ENCODE peak calls at places on chromosome 10, in ten cellular contexts. W, S, I, Z, O, J, B, F, R and E are unnamed samples.

GRCh38 chr10:73859441-73860049 is 14.8 kb downstream of the CAMK2G start:
- DNase-seq in Z (no peak), R (peak), S (no peak), B (no peak), O (peak), F (no peak), W (no peak), I (no peak), J (no peak), E (no peak)

GRCh38 chr10:59337254-59337653 is 25.1 kb downstream of the FAM13C start:
- DNase-seq in B (no peak), W (no peak), O (no peak), S (no peak), F (peak), Z (peak), I (no peak), J (no peak), R (no peak), E (no peak)

GRCh38 chr10:91891285-91892001 is 17.8 kb downstream of the FGFBP3 start:
- DNase-seq in F (peak), O (no peak), B (peak), R (no peak), S (no peak), I (no peak), Z (no peak), J (no peak), W (peak), E (no peak)

GRCh38 chr10:3946234-3947229 is 161.5 kb upstream of the KLF6 start:
- DNase-seq in F (no peak), Z (no peak), W (no peak), R (no peak), O (no peak), B (no peak), J (no peak), S (no peak), I (no peak), E (no peak)

GRCh38 chr10:97399843-97400545 is 1.1 kb downstream of the RRP12 start:
- DNase-seq in R (no peak), J (peak), B (peak), Z (no peak), F (peak), W (peak), O (peak), I (peak), S (no peak), E (peak)

GRCh38 chr10:117550042-117550441 is 7.5 kb downstream of the EMX2 start:
- DNase-seq in S (no peak), J (no peak), O (no peak), B (no peak), Z (no peak), W (no peak), R (no peak), F (no peak), I (no peak), E (no peak)

GRCh38 chr10:96984512-96985225 is 152.6 kb downstream of the LCOR start:
- DNase-seq in J (no peak), I (no peak), R (no peak), S (no peak), F (no peak), B (no peak), O (no peak), Z (no peak), W (no peak), E (no peak)

GRCh38 chr10:130749911-130750310 is 561.6 kb downstream of the TCERG1L start:
- DNase-seq in F (no peak), Z (no peak), R (no peak), I (no peak), S (no peak), W (no peak), O (peak), J (no peak), B (no peak), E (no peak)

GRCh38 chr10:72846225-72846624 is 47.3 kb upstream of the OIT3 start:
- DNase-seq in J (no peak), Z (no peak), S (no peak), F (peak), B (peak), R (no peak), I (no peak), O (no peak), W (peak), E (no peak)

GRCh38 chr10:124329941-124330340 is 88.8 kb downstream of the OAT start:
- DNase-seq in B (no peak), F (no peak), R (no peak), I (no peak), J (no peak), S (no peak), O (no peak), Z (no peak), W (no peak), E (no peak)

GRCh38 chr10:100567249-100567648 is 31.5 kb downstream of the HIF1AN start:
- DNase-seq in F (no peak), W (no peak), Z (no peak), S (no peak), O (no peak), I (no peak), B (no peak), R (no peak), J (no peak), E (no peak)

GRCh38 chr10:103564799-103565365 is 71.4 kb downstream of the NEURL1 start:
- DNase-seq in I (peak), Z (no peak), S (no peak), F (no peak), R (no peak), B (peak), O (no peak), W (no peak), J (peak), E (no peak)